ENCODE peak calls at places on chromosomes 4 and X, in five cellular contexts. One of them, this sample, is unnamed.
A peak's percentile ranks its signal among the peaks of the same experiment; 100 is the strongest.

GRCh38 chrX:153993079-153993478 is 20.5 kb downstream of the TMEM187 start:
- DNase-seq in HCT116: no peak
- DNase-seq in breast epithelium: no peak
- DNase-seq in suprapubic skin: no peak
- DNase-seq in transverse colon: no peak
- DNase-seq in this sample: no peak

GRCh38 chrX:136679581-136679980 is 31.6 kb downstream of the CD40LG start:
- DNase-seq in HCT116: no peak
- DNase-seq in breast epithelium: no peak
- DNase-seq in suprapubic skin: no peak
- DNase-seq in transverse colon: no peak
- DNase-seq in this sample: no peak

GRCh38 chr4:22532117-22532516 is 16.3 kb upstream of the ADGRA3 start:
- DNase-seq in HCT116: no peak
- DNase-seq in breast epithelium: no peak
- DNase-seq in suprapubic skin: no peak
- DNase-seq in transverse colon: no peak
- DNase-seq in this sample: no peak

GRCh38 chrX:150348365-150348764 is 14.8 kb upstream of the MAMLD1 start:
- DNase-seq in HCT116: no peak
- DNase-seq in breast epithelium: no peak
- DNase-seq in suprapubic skin: peak; percentile 42
- DNase-seq in transverse colon: no peak
- DNase-seq in this sample: no peak

GRCh38 chr4:169619518-169619957 is 840 bp upstream of the CLCN3 start:
- DNase-seq in HCT116: peak; percentile 71
- DNase-seq in breast epithelium: peak; percentile 68
- DNase-seq in suprapubic skin: no peak
- DNase-seq in transverse colon: peak; percentile 74
- DNase-seq in this sample: no peak

GRCh38 chrX:52280812-52281211 is 88.0 kb upstream of the XAGE2 start:
- DNase-seq in HCT116: no peak
- DNase-seq in breast epithelium: no peak
- DNase-seq in suprapubic skin: no peak
- DNase-seq in transverse colon: no peak
- DNase-seq in this sample: no peak

GRCh38 chr4:38664704-38665401 is 854 bp downstream of the KLF3 start:
- DNase-seq in HCT116: no peak
- DNase-seq in breast epithelium: peak; percentile 47
- DNase-seq in suprapubic skin: peak; percentile 86
- DNase-seq in transverse colon: peak; percentile 72
- DNase-seq in this sample: no peak

GRCh38 chr4:127518022-127518421 is 114.7 kb upstream of the INTU start:
- DNase-seq in HCT116: no peak
- DNase-seq in breast epithelium: no peak
- DNase-seq in suprapubic skin: no peak
- DNase-seq in transverse colon: no peak
- DNase-seq in this sample: no peak

GRCh38 chr4:147843162-147843561 is 111.3 kb downstream of the ARHGAP10 start:
- DNase-seq in HCT116: peak; percentile 47
- DNase-seq in breast epithelium: no peak
- DNase-seq in suprapubic skin: no peak
- DNase-seq in transverse colon: no peak
- DNase-seq in this sample: no peak

GRCh38 chrX:135112096-135112729 is 8.1 kb downstream of the ETDB start:
- DNase-seq in HCT116: peak; percentile 32
- DNase-seq in breast epithelium: no peak
- DNase-seq in suprapubic skin: no peak
- DNase-seq in transverse colon: no peak
- DNase-seq in this sample: no peak

GRCh38 chrX:74421181-74422028 is at the start of gene SLC16A2:
- DNase-seq in HCT116: no peak
- DNase-seq in breast epithelium: peak; percentile 65
- DNase-seq in suprapubic skin: peak; percentile 79
- DNase-seq in transverse colon: peak; percentile 57
- DNase-seq in this sample: no peak

GRCh38 chrX:63128509-63128908 is 222.6 kb downstream of the SPIN4 start:
- DNase-seq in HCT116: peak; percentile 16
- DNase-seq in breast epithelium: no peak
- DNase-seq in suprapubic skin: no peak
- DNase-seq in transverse colon: no peak
- DNase-seq in this sample: peak; percentile 5

GRCh38 chr4:2438822-2439718 is 20.3 kb downstream of the CFAP99 start:
- DNase-seq in HCT116: no peak
- DNase-seq in breast epithelium: no peak
- DNase-seq in suprapubic skin: no peak
- DNase-seq in transverse colon: no peak
- DNase-seq in this sample: no peak

GRCh38 chrX:150517303-150517896 is 51.0 kb upstream of the MTM1 start:
- DNase-seq in HCT116: no peak
- DNase-seq in breast epithelium: no peak
- DNase-seq in suprapubic skin: no peak
- DNase-seq in transverse colon: no peak
- DNase-seq in this sample: no peak

GRCh38 chr4:86043755-86044592 is 315.9 kb downstream of the MAPK10 start:
- DNase-seq in HCT116: peak; percentile 37
- DNase-seq in breast epithelium: no peak
- DNase-seq in suprapubic skin: no peak
- DNase-seq in transverse colon: no peak
- DNase-seq in this sample: no peak

GRCh38 chr4:127917151-127917550 is 36.5 kb downstream of the PLK4 start:
- DNase-seq in HCT116: no peak
- DNase-seq in breast epithelium: no peak
- DNase-seq in suprapubic skin: no peak
- DNase-seq in transverse colon: no peak
- DNase-seq in this sample: no peak

GRCh38 chr4:38005637-38006036 is 45.4 kb downstream of the PTTG2 start:
- DNase-seq in HCT116: no peak
- DNase-seq in breast epithelium: no peak
- DNase-seq in suprapubic skin: no peak
- DNase-seq in transverse colon: no peak
- DNase-seq in this sample: no peak

GRCh38 chrX:34426334-34426733 is 230.8 kb downstream of the TMEM47 start:
- DNase-seq in HCT116: no peak
- DNase-seq in breast epithelium: no peak
- DNase-seq in suprapubic skin: no peak
- DNase-seq in transverse colon: no peak
- DNase-seq in this sample: no peak

GRCh38 chr4:26139310-26139924 is 181.4 kb upstream of the RBPJ start:
- DNase-seq in HCT116: no peak
- DNase-seq in breast epithelium: no peak
- DNase-seq in suprapubic skin: no peak
- DNase-seq in transverse colon: no peak
- DNase-seq in this sample: no peak
- H3K27ac ChIP-seq in HCT116: no peak overlapping the region
- H3K27ac ChIP-seq in breast epithelium: no peak overlapping the region
- H3K27ac ChIP-seq in suprapubic skin: peak overlapping the region; percentile 62
- H3K27ac ChIP-seq in transverse colon: peak overlapping the region; percentile 84
- H3K27ac ChIP-seq in this sample: no peak overlapping the region

GRCh38 chr4:120694973-120695372 is 227.6 kb downstream of the PRDM5 start:
- DNase-seq in HCT116: peak; percentile 56
- DNase-seq in breast epithelium: no peak
- DNase-seq in suprapubic skin: no peak
- DNase-seq in transverse colon: peak; percentile 51
- DNase-seq in this sample: no peak
- TF ChIP-seq POLR2AphosphoS5 in HCT116: peak; percentile 31
- TF ChIP-seq POLR2AphosphoS5 in breast epithelium: no peak
- TF ChIP-seq POLR2AphosphoS5 in suprapubic skin: no peak
- TF ChIP-seq POLR2AphosphoS5 in transverse colon: peak; percentile 28
- TF ChIP-seq POLR2AphosphoS5 in this sample: no peak

GRCh38 chrX:1536712-1537030 is 314 bp downstream of the P2RY8 start:
- DNase-seq in HCT116: no peak
- DNase-seq in breast epithelium: no peak
- DNase-seq in suprapubic skin: no peak
- DNase-seq in transverse colon: no peak
- DNase-seq in this sample: no peak
- H3K27ac ChIP-seq in HCT116: no peak overlapping the region
- H3K27ac ChIP-seq in breast epithelium: no peak overlapping the region
- H3K27ac ChIP-seq in suprapubic skin: no peak overlapping the region
- H3K27ac ChIP-seq in transverse colon: peak overlapping the region; percentile 80
- H3K27ac ChIP-seq in this sample: no peak overlapping the region

GRCh38 chr4:40454816-40455215 is 119.7 kb downstream of the CHRNA9 start:
- DNase-seq in HCT116: no peak
- DNase-seq in breast epithelium: no peak
- DNase-seq in suprapubic skin: no peak
- DNase-seq in transverse colon: no peak
- DNase-seq in this sample: no peak
- TF ChIP-seq POLR2AphosphoS5 in HCT116: no peak
- TF ChIP-seq POLR2AphosphoS5 in breast epithelium: no peak
- TF ChIP-seq POLR2AphosphoS5 in suprapubic skin: no peak
- TF ChIP-seq POLR2AphosphoS5 in transverse colon: no peak
- TF ChIP-seq POLR2AphosphoS5 in this sample: no peak

GRCh38 chrX:13845721-13846378 is 29.0 kb upstream of the GPM6B start:
- DNase-seq in HCT116: no peak
- DNase-seq in breast epithelium: peak; percentile 82
- DNase-seq in suprapubic skin: no peak
- DNase-seq in transverse colon: no peak
- DNase-seq in this sample: no peak

GRCh38 chrX:13840121-13840520 is 23.2 kb upstream of the GPM6B start:
- DNase-seq in HCT116: no peak
- DNase-seq in breast epithelium: no peak
- DNase-seq in suprapubic skin: no peak
- DNase-seq in transverse colon: no peak
- DNase-seq in this sample: no peak

GRCh38 chrX:13837290-13837745 is 20.4 kb upstream of the GPM6B start:
- DNase-seq in HCT116: no peak
- DNase-seq in breast epithelium: no peak
- DNase-seq in suprapubic skin: no peak
- DNase-seq in transverse colon: no peak
- DNase-seq in this sample: no peak

GRCh38 chrX:13843150-13843721 is 26.3 kb upstream of the GPM6B start:
- DNase-seq in HCT116: no peak
- DNase-seq in breast epithelium: no peak
- DNase-seq in suprapubic skin: no peak
- DNase-seq in transverse colon: no peak
- DNase-seq in this sample: no peak
- H3K27ac ChIP-seq in HCT116: no peak overlapping the region
- H3K27ac ChIP-seq in breast epithelium: no peak overlapping the region
- H3K27ac ChIP-seq in suprapubic skin: no peak overlapping the region
- H3K27ac ChIP-seq in transverse colon: no peak overlapping the region
- H3K27ac ChIP-seq in this sample: no peak overlapping the region

DNA sequence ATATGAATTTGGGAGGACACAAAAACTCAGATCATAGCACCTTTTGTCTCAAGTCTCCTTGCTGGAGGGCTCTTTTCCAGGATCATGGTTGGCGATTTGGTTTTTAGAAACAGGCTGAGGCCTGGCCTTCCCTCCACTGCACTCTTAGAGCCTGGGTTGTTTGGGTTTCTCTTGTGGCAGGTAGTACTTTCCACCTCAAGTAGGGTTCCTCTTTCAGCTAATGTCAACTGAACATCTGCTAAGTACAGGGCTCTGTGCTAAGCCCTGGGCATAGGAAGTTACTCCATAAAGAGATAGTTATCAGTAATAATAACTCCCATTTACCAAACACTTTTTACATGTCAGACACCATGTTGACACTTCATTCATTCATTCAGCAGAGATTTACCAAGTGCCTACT is 28.2 kb upstream of the APLN start:
- DNase-seq in HCT116: no peak
- DNase-seq in breast epithelium: no peak
- DNase-seq in suprapubic skin: no peak
- DNase-seq in transverse colon: no peak
- DNase-seq in this sample: no peak
- TF ChIP-seq POLR2AphosphoS5 in HCT116: no peak
- TF ChIP-seq POLR2AphosphoS5 in breast epithelium: no peak
- TF ChIP-seq POLR2AphosphoS5 in suprapubic skin: no peak
- TF ChIP-seq POLR2AphosphoS5 in transverse colon: no peak
- TF ChIP-seq POLR2AphosphoS5 in this sample: no peak

This sample was measured in SK-N-MC.